ENCODE peak calls at places on chromosomes 13 and 19, in six cellular contexts. One of them, this sample, is unnamed.

GRCh38 chr13:112509190-112509589 is 78.8 kb downstream of the TUBGCP3 start:
- DNase-seq in astrocyte of the spinal cord: no peak
- DNase-seq in adrenal gland: no peak
- DNase-seq in kidney: no peak
- DNase-seq in neural progenitor cell: no peak
- DNase-seq in stomach: no peak
- DNase-seq in this sample: no peak

GRCh38 chr19:56167064-56167578 is 8.7 kb upstream of the GALP start:
- DNase-seq in astrocyte of the spinal cord: no peak
- DNase-seq in adrenal gland: no peak
- DNase-seq in kidney: no peak
- DNase-seq in neural progenitor cell: peak
- DNase-seq in stomach: no peak
- DNase-seq in this sample: no peak

GRCh38 chr19:19268453-19269385 is 4.4 kb downstream of the TM6SF2 start:
- DNase-seq in astrocyte of the spinal cord: no peak
- DNase-seq in adrenal gland: no peak
- DNase-seq in kidney: no peak
- DNase-seq in neural progenitor cell: no peak
- DNase-seq in stomach: no peak
- DNase-seq in this sample: no peak

GRCh38 chr19:57212109-57212508 is 18.7 kb upstream of the AURKC start:
- DNase-seq in astrocyte of the spinal cord: no peak
- DNase-seq in adrenal gland: no peak
- DNase-seq in kidney: no peak
- DNase-seq in neural progenitor cell: no peak
- DNase-seq in stomach: no peak
- DNase-seq in this sample: no peak

GRCh38 chr13:80858131-80858530 is 517.2 kb upstream of the SPRY2 start:
- DNase-seq in astrocyte of the spinal cord: no peak
- DNase-seq in adrenal gland: no peak
- DNase-seq in kidney: no peak
- DNase-seq in neural progenitor cell: peak
- DNase-seq in stomach: no peak
- DNase-seq in this sample: no peak

GRCh38 chr13:62139597-62139996 is 723.9 kb upstream of the PCDH20 start:
- DNase-seq in astrocyte of the spinal cord: no peak
- DNase-seq in adrenal gland: no peak
- DNase-seq in kidney: no peak
- DNase-seq in neural progenitor cell: no peak
- DNase-seq in stomach: no peak
- DNase-seq in this sample: no peak

GRCh38 chr19:19321143-19321577 is 531 bp downstream of the MAU2 start:
- DNase-seq in astrocyte of the spinal cord: no peak
- DNase-seq in adrenal gland: no peak
- DNase-seq in kidney: no peak
- DNase-seq in neural progenitor cell: peak
- DNase-seq in stomach: no peak
- DNase-seq in this sample: no peak

GRCh38 chr19:8363803-8364771 is at the start of gene ANGPTL4:
- DNase-seq in astrocyte of the spinal cord: peak
- DNase-seq in adrenal gland: peak
- DNase-seq in kidney: peak
- DNase-seq in neural progenitor cell: peak
- DNase-seq in stomach: peak
- DNase-seq in this sample: peak

GRCh38 chr19:7681336-7682174 is 922 bp downstream of the TRAPPC5 start:
- DNase-seq in astrocyte of the spinal cord: peak
- DNase-seq in adrenal gland: peak
- DNase-seq in kidney: peak
- DNase-seq in neural progenitor cell: peak
- DNase-seq in stomach: peak
- DNase-seq in this sample: peak

GRCh38 chr19:6772028-6772865 is at the start of gene VAV1:
- DNase-seq in astrocyte of the spinal cord: no peak
- DNase-seq in adrenal gland: no peak
- DNase-seq in kidney: peak
- DNase-seq in neural progenitor cell: no peak
- DNase-seq in stomach: peak
- DNase-seq in this sample: peak

GRCh38 chr19:8640402-8641004 is 10.1 kb downstream of the NFILZ start:
- DNase-seq in astrocyte of the spinal cord: no peak
- DNase-seq in adrenal gland: peak
- DNase-seq in kidney: no peak
- DNase-seq in neural progenitor cell: no peak
- DNase-seq in stomach: peak
- DNase-seq in this sample: peak

GRCh38 chr19:33269016-33269415 is 33.3 kb downstream of the CEBPA start:
- DNase-seq in astrocyte of the spinal cord: no peak
- DNase-seq in adrenal gland: no peak
- DNase-seq in kidney: peak
- DNase-seq in neural progenitor cell: no peak
- DNase-seq in stomach: no peak
- DNase-seq in this sample: no peak

GRCh38 chr19:44258835-44259413 is 762 bp upstream of the ZNF233 start:
- DNase-seq in astrocyte of the spinal cord: no peak
- DNase-seq in adrenal gland: no peak
- DNase-seq in kidney: no peak
- DNase-seq in neural progenitor cell: no peak
- DNase-seq in stomach: no peak
- DNase-seq in this sample: no peak

GRCh38 chr19:58570770-58571574 is 2.2 kb downstream of the MZF1 start:
- DNase-seq in astrocyte of the spinal cord: no peak
- DNase-seq in adrenal gland: peak
- DNase-seq in kidney: peak
- DNase-seq in neural progenitor cell: no peak
- DNase-seq in stomach: no peak
- DNase-seq in this sample: peak

GRCh38 chr13:99419591-99420243 is 81.6 kb upstream of the TM9SF2 start:
- DNase-seq in astrocyte of the spinal cord: no peak
- DNase-seq in adrenal gland: no peak
- DNase-seq in kidney: no peak
- DNase-seq in neural progenitor cell: no peak
- DNase-seq in stomach: peak
- DNase-seq in this sample: no peak

GRCh38 chr19:18361646-18362045 is 21.2 kb downstream of the PGPEP1 start:
- DNase-seq in astrocyte of the spinal cord: no peak
- DNase-seq in adrenal gland: no peak
- DNase-seq in kidney: no peak
- DNase-seq in neural progenitor cell: no peak
- DNase-seq in stomach: no peak
- DNase-seq in this sample: no peak

GRCh38 chr19:20661150-20661819 is at the start of gene ZNF626:
- DNase-seq in astrocyte of the spinal cord: peak
- DNase-seq in adrenal gland: peak
- DNase-seq in kidney: peak
- DNase-seq in neural progenitor cell: peak
- DNase-seq in stomach: peak
- DNase-seq in this sample: peak

GRCh38 chr13:26074706-26075105 is 22.9 kb upstream of the SHISA2 start:
- DNase-seq in astrocyte of the spinal cord: peak
- DNase-seq in adrenal gland: no peak
- DNase-seq in kidney: no peak
- DNase-seq in neural progenitor cell: no peak
- DNase-seq in stomach: no peak
- DNase-seq in this sample: no peak
- TF ChIP-seq CTCF in astrocyte of the spinal cord: peak
- TF ChIP-seq CTCF in adrenal gland: no peak
- TF ChIP-seq CTCF in kidney: no peak
- TF ChIP-seq CTCF in neural progenitor cell: no peak
- TF ChIP-seq CTCF in stomach: no peak
- TF ChIP-seq CTCF in this sample: no peak

DNA sequence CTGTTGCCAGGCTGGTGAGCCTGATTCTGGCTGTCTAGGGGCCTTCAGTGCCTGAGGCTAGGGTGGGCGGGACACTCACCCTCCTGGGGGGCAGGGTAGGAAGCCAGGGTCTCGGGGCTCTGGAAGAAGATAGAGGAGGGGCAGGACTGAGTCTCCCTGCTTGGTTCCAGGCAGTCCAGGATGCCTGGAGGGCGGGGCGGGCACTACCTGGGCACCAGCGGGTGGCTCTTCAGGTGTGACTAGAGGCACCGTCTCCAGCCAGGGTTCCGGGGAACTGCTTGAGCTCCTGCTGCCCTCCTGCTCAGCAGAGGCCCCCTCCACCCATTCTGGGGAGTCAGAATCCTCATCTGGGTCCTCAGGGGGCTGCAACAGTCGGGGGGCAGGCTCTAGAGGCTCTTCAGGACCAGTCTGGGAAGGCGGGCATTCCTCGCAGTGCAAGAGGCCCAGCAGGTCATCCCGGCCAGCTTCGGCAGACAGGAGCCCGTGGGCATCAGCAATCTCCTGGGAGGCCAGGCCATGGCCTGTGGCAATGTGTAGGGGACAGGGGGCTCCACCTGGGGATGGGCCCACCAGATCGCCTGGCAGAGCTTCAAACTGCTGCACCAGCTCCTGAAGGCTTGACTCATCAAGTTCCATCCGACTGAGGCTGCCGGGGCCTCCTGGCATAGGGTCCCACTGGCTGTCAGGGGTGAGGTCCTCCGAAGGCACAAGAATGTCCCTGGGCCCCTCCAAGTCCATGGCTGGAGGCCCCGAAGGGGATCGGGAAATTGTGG is 1.8 kb downstream of the APBA3 start:
- DNase-seq in astrocyte of the spinal cord: no peak
- DNase-seq in adrenal gland: no peak
- DNase-seq in kidney: peak
- DNase-seq in neural progenitor cell: no peak
- DNase-seq in stomach: no peak
- DNase-seq in this sample: no peak
- H3K4me3 ChIP-seq in astrocyte of the spinal cord: no peak
- H3K4me3 ChIP-seq in adrenal gland: no peak
- H3K4me3 ChIP-seq in kidney: no peak
- H3K4me3 ChIP-seq in neural progenitor cell: no peak
- H3K4me3 ChIP-seq in stomach: peak
- H3K4me3 ChIP-seq in this sample: no peak

GRCh38 chr13:46289260-46289955 is 77.7 kb downstream of the LRRC63 start:
- DNase-seq in astrocyte of the spinal cord: no peak
- DNase-seq in adrenal gland: no peak
- DNase-seq in kidney: no peak
- DNase-seq in neural progenitor cell: no peak
- DNase-seq in stomach: no peak
- DNase-seq in this sample: no peak

GRCh38 chr13:46286972-46287371 is 75.2 kb downstream of the LRRC63 start:
- DNase-seq in astrocyte of the spinal cord: no peak
- DNase-seq in adrenal gland: no peak
- DNase-seq in kidney: no peak
- DNase-seq in neural progenitor cell: no peak
- DNase-seq in stomach: no peak
- DNase-seq in this sample: no peak

GRCh38 chr13:46288570-46289259 is 77.0 kb downstream of the LRRC63 start:
- DNase-seq in astrocyte of the spinal cord: peak
- DNase-seq in adrenal gland: no peak
- DNase-seq in kidney: no peak
- DNase-seq in neural progenitor cell: peak
- DNase-seq in stomach: no peak
- DNase-seq in this sample: no peak
- TF ChIP-seq CTCF in astrocyte of the spinal cord: peak
- TF ChIP-seq CTCF in adrenal gland: peak
- TF ChIP-seq CTCF in kidney: peak
- TF ChIP-seq CTCF in neural progenitor cell: peak
- TF ChIP-seq CTCF in stomach: peak
- TF ChIP-seq CTCF in this sample: peak

GRCh38 chr19:1468274-1469199 is 10.5 kb downstream of the C19orf25 start:
- DNase-seq in astrocyte of the spinal cord: no peak
- DNase-seq in adrenal gland: no peak
- DNase-seq in kidney: peak
- DNase-seq in neural progenitor cell: peak
- DNase-seq in stomach: no peak
- DNase-seq in this sample: no peak

GRCh38 chr19:1467228-1467511 is 11.8 kb downstream of the C19orf25 start:
- DNase-seq in astrocyte of the spinal cord: no peak
- DNase-seq in adrenal gland: no peak
- DNase-seq in kidney: no peak
- DNase-seq in neural progenitor cell: no peak
- DNase-seq in stomach: no peak
- DNase-seq in this sample: no peak

GRCh38 chr19:1466461-1467227 is 12.4 kb downstream of the C19orf25 start:
- DNase-seq in astrocyte of the spinal cord: no peak
- DNase-seq in adrenal gland: no peak
- DNase-seq in kidney: no peak
- DNase-seq in neural progenitor cell: peak
- DNase-seq in stomach: no peak
- DNase-seq in this sample: no peak

GRCh38 chr19:1466018-1466460 is 13.0 kb downstream of the C19orf25 start:
- DNase-seq in astrocyte of the spinal cord: no peak
- DNase-seq in adrenal gland: no peak
- DNase-seq in kidney: peak
- DNase-seq in neural progenitor cell: no peak
- DNase-seq in stomach: no peak
- DNase-seq in this sample: no peak

DNA sequence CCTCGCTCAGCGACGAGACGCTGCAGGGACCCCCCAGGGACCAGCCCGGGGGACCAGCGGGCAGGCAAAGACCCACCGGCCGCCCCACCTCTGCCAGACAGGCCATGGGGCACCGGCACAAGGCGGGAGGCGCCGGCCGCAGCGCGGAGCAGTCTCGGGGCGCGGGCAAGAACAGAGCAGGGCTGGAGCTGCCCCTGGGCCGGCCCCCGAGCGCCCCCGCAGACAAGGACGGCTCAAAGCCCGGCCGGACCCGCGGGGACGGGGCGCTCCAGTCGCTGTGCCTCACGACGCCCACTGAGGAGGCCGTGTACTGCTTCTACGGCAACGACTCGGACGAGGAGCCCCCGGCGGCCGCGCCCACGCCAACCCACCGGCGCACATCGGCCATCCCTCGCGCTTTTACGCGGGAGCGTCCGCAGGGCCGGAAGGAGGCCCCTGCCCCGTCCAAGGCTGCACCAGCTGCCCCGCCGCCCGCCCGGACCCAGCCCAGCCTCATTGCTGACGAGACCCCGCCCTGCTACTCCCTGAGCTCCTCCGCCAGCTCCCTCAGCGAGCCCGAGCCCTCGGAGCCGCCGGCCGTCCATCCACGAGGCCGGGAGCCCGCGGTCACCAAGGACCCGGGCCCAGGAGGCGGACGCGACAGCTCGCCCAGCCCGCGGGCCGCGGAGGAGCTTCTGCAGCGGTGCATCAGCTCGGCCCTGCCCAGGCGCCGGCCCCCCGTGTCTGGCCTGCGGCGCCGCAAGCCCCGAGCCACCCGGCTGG is 11.3 kb downstream of the C19orf25 start:
- DNase-seq in astrocyte of the spinal cord: no peak
- DNase-seq in adrenal gland: no peak
- DNase-seq in kidney: peak
- DNase-seq in neural progenitor cell: peak
- DNase-seq in stomach: no peak
- DNase-seq in this sample: no peak
- H3K4me3 ChIP-seq in astrocyte of the spinal cord: no peak
- H3K4me3 ChIP-seq in adrenal gland: no peak
- H3K4me3 ChIP-seq in kidney: no peak
- H3K4me3 ChIP-seq in neural progenitor cell: peak
- H3K4me3 ChIP-seq in stomach: peak
- H3K4me3 ChIP-seq in this sample: no peak

GRCh38 chr13:32443111-32443510 is 15.2 kb upstream of the N4BP2L1 start:
- DNase-seq in astrocyte of the spinal cord: no peak
- DNase-seq in adrenal gland: no peak
- DNase-seq in kidney: no peak
- DNase-seq in neural progenitor cell: no peak
- DNase-seq in stomach: no peak
- DNase-seq in this sample: no peak
- TF ChIP-seq CTCF in astrocyte of the spinal cord: peak
- TF ChIP-seq CTCF in adrenal gland: no peak
- TF ChIP-seq CTCF in kidney: peak
- TF ChIP-seq CTCF in neural progenitor cell: no peak
- TF ChIP-seq CTCF in stomach: no peak
- TF ChIP-seq CTCF in this sample: no peak